ENCODE peak calls at places on chromosomes 3 and 15, in seven cellular contexts. I is NCI-H2029; U is NCI-H510A treated with DMSO at 0.1 percent for 48 hours; R is activated T-cell treated with anti-CD3 and anti-CD28 coated beads, Interleukin-2, amount 50 U/mL, for 72 hours; K is NCI-H774; B is activated gamma-delta T cell treated with Interleukin-2 at 50 U/mL for 16 hours; X is NCI-H1092 treated with DMSO at 0.1 percent for 48 hours. D is an unnamed sample.

GRCh38 chr3:121152573-121152972 is 244.6 kb downstream of the STXBP5L start:
- DNase-seq in I (no peak), U (no peak), R (no peak), K (no peak), B (no peak), X (no peak), D (no peak)

GRCh38 chr3:115915061-115915460 is 291.8 kb downstream of the GAP43 start:
- DNase-seq in I (no peak), U (no peak), R (no peak), K (no peak), B (no peak), X (no peak), D (no peak)

GRCh38 chr3:196159952-196160804 is 51.0 kb downstream of the ZDHHC19 start:
- DNase-seq in I (peak), U (peak), R (peak), K (peak), B (peak), X (no peak), D (peak)

GRCh38 chr15:74667973-74668372 is 27.9 kb downstream of the EDC3 start:
- DNase-seq in I (no peak), U (no peak), R (no peak), K (no peak), B (no peak), X (no peak), D (no peak)

GRCh38 chr15:60523056-60523455 is 44.1 kb upstream of the ICE2 start:
- DNase-seq in I (no peak), U (no peak), R (no peak), K (no peak), B (no peak), X (no peak), D (no peak)

GRCh38 chr15:67224889-67225288 is 29.6 kb downstream of the AAGAB start:
- DNase-seq in I (no peak), U (no peak), R (no peak), K (no peak), B (no peak), X (no peak), D (no peak)

GRCh38 chr3:139934557-139935070 is 371 bp upstream of the CLSTN2 start:
- DNase-seq in I (peak), U (peak), R (peak), K (peak), B (no peak), X (peak), D (peak)

GRCh38 chr3:129315386-129315991 is 36.8 kb downstream of the HMCES start:
- DNase-seq in I (no peak), U (no peak), R (peak), K (no peak), B (peak), X (peak), D (no peak)

GRCh38 chr3:69011331-69011730 is 2.2 kb downstream of the EOGT start:
- DNase-seq in I (no peak), U (no peak), R (no peak), K (no peak), B (no peak), X (no peak), D (no peak)

GRCh38 chr3:130849111-130849552 is 44.8 kb upstream of the ATP2C1 start:
- DNase-seq in I (peak), U (peak), R (no peak), K (peak), B (no peak), X (peak), D (peak)

GRCh38 chr15:63531586-63531985 is 27.2 kb downstream of the USP3 start:
- DNase-seq in I (no peak), U (no peak), R (no peak), K (no peak), B (no peak), X (no peak), D (no peak)

GRCh38 chr3:32502089-32502943 is at the start of gene CMTM6:
- DNase-seq in I (peak), U (peak), R (peak), K (peak), B (peak), X (peak), D (peak)

GRCh38 chr3:120423432-120423831 is 27.4 kb downstream of the FSTL1 start:
- DNase-seq in I (no peak), U (no peak), R (no peak), K (no peak), B (no peak), X (no peak), D (no peak)

GRCh38 chr3:55673764-55674163 is 186.7 kb upstream of the WNT5A start:
- DNase-seq in I (no peak), U (no peak), R (no peak), K (no peak), B (no peak), X (no peak), D (no peak)

GRCh38 chr3:165466856-165467255 is 270.7 kb upstream of the SLITRK3 start:
- DNase-seq in I (no peak), U (no peak), R (no peak), K (no peak), B (no peak), X (no peak), D (no peak)

GRCh38 chr3:46558184-46559029 is 7.7 kb downstream of the LRRC2 start:
- DNase-seq in I (peak), U (no peak), R (peak), K (peak), B (peak), X (peak), D (peak)

GRCh38 chr3:8529738-8530525 is 28.3 kb downstream of the LMCD1 start:
- DNase-seq in I (no peak), U (no peak), R (no peak), K (no peak), B (no peak), X (no peak), D (no peak)